ENCODE peak calls at places on chromosomes 13 and 19, in seven cellular contexts. L is KBM-7, R is ecto neural progenitor cell, G is H54, T is anterior cingulate cortex, J is AG04450, Z is T-helper 9 cell. D is an unnamed sample.

GRCh38 chr19:8242212-8242821 is 33.1 kb downstream of the CERS4 start:
- DNase-seq in L (peak; percentile 63), R (no peak), G (no peak), T (no peak), J (no peak), Z (no peak), D (no peak)

GRCh38 chr19:3613765-3614661 is 7.3 kb upstream of the TBXA2R start:
- DNase-seq in L (no peak), R (no peak), G (no peak), T (no peak), J (no peak), Z (no peak), D (no peak)

GRCh38 chr13:55517312-55517711 is 1623.4 kb upstream of the PRR20A start:
- DNase-seq in L (no peak), R (no peak), G (no peak), T (no peak), J (no peak), Z (no peak), D (no peak)

GRCh38 chr19:33047422-33047821 is 17.3 kb downstream of the RHPN2 start:
- DNase-seq in L (no peak), R (no peak), G (no peak), T (no peak), J (no peak), Z (no peak), D (no peak)

GRCh38 chr13:73861136-73861535 is 273.1 kb downstream of the KLF12 start:
- DNase-seq in L (no peak), R (no peak), G (no peak), T (no peak), J (no peak), Z (no peak), D (no peak)

GRCh38 chr13:51339354-51339753 is at the start of gene SERPINE3:
- DNase-seq in L (no peak), R (no peak), G (no peak), T (no peak), J (no peak), Z (no peak), D (no peak)

GRCh38 chr19:50558039-50558438 is 10.2 kb downstream of the LRRC4B start:
- DNase-seq in L (no peak), R (no peak), G (no peak), T (no peak), J (no peak), Z (no peak), D (no peak)

GRCh38 chr19:36819130-36819630 is 19.0 kb downstream of the ZNF790 start:
- DNase-seq in L (no peak), R (no peak), G (no peak), T (no peak), J (no peak), Z (no peak), D (no peak)

GRCh38 chr19:31574251-31574973 is 225.2 kb upstream of the TSHZ3 start:
- DNase-seq in L (no peak), R (peak; percentile 31), G (no peak), T (no peak), J (no peak), Z (no peak), D (no peak)